ENCODE peak calls at places on chromosomes 6 and 20, in seven cellular contexts. R, N, A, C, K, D and B are unnamed samples.

GRCh38 chr6:93679836-93680235 is 260.5 kb upstream of the EPHA7 start:
- DNase-seq in A (no peak), D (no peak), R (no peak), N (no peak), K (no peak), C (no peak), B (no peak)

GRCh38 chr6:26323525-26324294 is 41.3 kb upstream of the BTN3A2 start:
- DNase-seq in C (no peak), R (no peak), N (no peak), D (no peak), K (no peak), A (no peak), B (no peak)

GRCh38 chr6:134851548-134851947 is 98.4 kb downstream of the ALDH8A1 start:
- DNase-seq in A (no peak), R (no peak), D (no peak), C (no peak), K (no peak), N (no peak), B (no peak)

GRCh38 chr6:157486632-157487031 is 105.6 kb downstream of the ZDHHC14 start:
- DNase-seq in D (no peak), K (no peak), C (no peak), A (no peak), N (no peak), R (no peak), B (no peak)

GRCh38 chr6:31356216-31356945 is 598 bp downstream of the HLA-B start:
- DNase-seq in A (peak), C (no peak), R (peak), D (no peak), K (no peak), N (peak), B (no peak)

GRCh38 chr6:108746841-108747575 is 101.2 kb upstream of the ARMC2 start:
- DNase-seq in C (no peak), N (no peak), K (no peak), R (no peak), A (no peak), D (no peak), B (no peak)

GRCh38 chr20:24891546-24892393 is 57.3 kb upstream of the CST7 start:
- DNase-seq in R (no peak), K (no peak), A (no peak), C (no peak), N (no peak), D (no peak), B (no peak)

GRCh38 chr20:51712501-51713212 is 55.5 kb downstream of the ATP9A start:
- DNase-seq in K (no peak), N (peak), R (no peak), C (no peak), D (no peak), A (peak), B (no peak)

GRCh38 chr20:17617868-17618672 is 48.2 kb downstream of the DSTN start:
- DNase-seq in R (peak), A (peak), N (no peak), K (no peak), C (no peak), D (no peak), B (no peak)

GRCh38 chr20:46898433-46898832 is 3.8 kb downstream of the EYA2 start:
- DNase-seq in A (no peak), D (no peak), K (no peak), R (no peak), N (no peak), C (no peak), B (no peak)

GRCh38 chr6:27892596-27893058 is 19.6 kb downstream of the OR2B2 start:
- DNase-seq in C (no peak), A (no peak), N (no peak), D (no peak), K (no peak), R (no peak), B (no peak)

GRCh38 chr6:106886922-106887797 is 87.4 kb downstream of the CD24 start:
- DNase-seq in D (no peak), N (no peak), A (no peak), K (no peak), C (peak), R (no peak), B (peak)

GRCh38 chr20:10179574-10180298 is 38.9 kb upstream of the SNAP25 start:
- DNase-seq in A (no peak), K (no peak), C (no peak), R (no peak), D (no peak), N (no peak), B (no peak)

GRCh38 chr6:2891768-2892170 is 11.3 kb downstream of the SERPINB9 start:
- DNase-seq in N (no peak), D (no peak), R (no peak), A (peak), C (peak), K (peak), B (peak)

GRCh38 chr20:6780414-6780813 is 12.9 kb downstream of the BMP2 start:
- DNase-seq in R (no peak), K (no peak), A (no peak), C (no peak), N (no peak), D (no peak), B (no peak)

GRCh38 chr20:52552181-52552872 is 360.7 kb upstream of the ZFP64 start:
- DNase-seq in D (no peak), C (no peak), A (no peak), R (no peak), N (no peak), K (no peak), B (no peak)

GRCh38 chr6:14055541-14055940 is 62.0 kb upstream of the CD83 start:
- DNase-seq in D (no peak), N (no peak), A (no peak), K (no peak), C (peak), R (no peak), B (peak)

GRCh38 chr6:18503588-18504231 is 116.6 kb downstream of the RNF144B start:
- DNase-seq in R (no peak), A (peak), K (peak), C (peak), N (peak), D (peak), B (peak)

GRCh38 chr6:111527367-111527766 is 44.3 kb upstream of the REV3L start:
- DNase-seq in K (no peak), R (no peak), C (no peak), N (no peak), D (no peak), A (no peak), B (no peak)

GRCh38 chr6:1851681-1852456 is 242.2 kb downstream of the FOXC1 start:
- DNase-seq in C (no peak), A (no peak), N (no peak), K (no peak), D (no peak), R (no peak), B (no peak)

GRCh38 chr6:158628542-158628941 is 16.0 kb downstream of the DYNLT1 start:
- DNase-seq in C (no peak), A (peak), K (no peak), D (no peak), R (no peak), N (no peak), B (no peak)

GRCh38 chr6:119337762-119338161 is 11.8 kb downstream of the MAN1A1 start:
- DNase-seq in A (no peak), R (no peak), K (no peak), N (no peak), D (no peak), C (no peak), B (no peak)

GRCh38 chr6:14277405-14277930 is 159.9 kb downstream of the CD83 start:
- DNase-seq in D (no peak), R (no peak), N (no peak), K (no peak), A (no peak), C (no peak), B (no peak)

GRCh38 chr6:30774701-30775100 is 30.4 kb upstream of the IER3 start:
- DNase-seq in D (no peak), R (peak), N (no peak), K (no peak), A (no peak), C (no peak), B (no peak)

GRCh38 chr20:1302578-1303541 is 26.1 kb downstream of the SDCBP2 start:
- DNase-seq in D (no peak), C (peak), A (no peak), R (peak), K (no peak), N (no peak), B (no peak)

GRCh38 chr6:8664700-8665099 is 229.4 kb upstream of the SLC35B3 start:
- DNase-seq in D (no peak), A (no peak), C (no peak), K (no peak), N (no peak), R (no peak), B (no peak)

GRCh38 chr6:49939993-49940498 is 23.9 kb downstream of the DEFB114 start:
- DNase-seq in D (no peak), R (no peak), C (peak), N (no peak), A (no peak), K (no peak), B (peak)

GRCh38 chr6:163735076-163735475 is 320.6 kb downstream of the QKI start:
- DNase-seq in C (no peak), K (no peak), D (no peak), N (no peak), A (no peak), R (no peak), B (no peak)